ENCODE peak calls at places on chromosomes 4 and X, in five cellular contexts. One of them, this sample, is unnamed.

GRCh38 chrX:72100824-72101351 is 30.8 kb downstream of the RTL5 start:
- DNase-seq in BE2C: no peak
- DNase-seq in activated T-helper 1 cell treated with anti-CD3 and anti-CD28 coated beads, Interleukin-2, amount 50 U/mL, for 16 hours: peak; percentile 52
- DNase-seq in NCI-H345: no peak
- DNase-seq in AG04450: no peak
- DNase-seq in this sample: no peak

GRCh38 chr4:74884282-74884681 is 48.6 kb upstream of the PARM1 start:
- DNase-seq in BE2C: no peak
- DNase-seq in activated T-helper 1 cell treated with anti-CD3 and anti-CD28 coated beads, Interleukin-2, amount 50 U/mL, for 16 hours: no peak
- DNase-seq in NCI-H345: no peak
- DNase-seq in AG04450: no peak
- DNase-seq in this sample: no peak

GRCh38 chrX:120773801-120774200 is 101.9 kb downstream of the CT47B1 start:
- DNase-seq in BE2C: no peak
- DNase-seq in activated T-helper 1 cell treated with anti-CD3 and anti-CD28 coated beads, Interleukin-2, amount 50 U/mL, for 16 hours: no peak
- DNase-seq in NCI-H345: no peak
- DNase-seq in AG04450: no peak
- DNase-seq in this sample: no peak

GRCh38 chr4:120916937-120917336 is 5.6 kb downstream of the PRDM5 start:
- DNase-seq in BE2C: no peak
- DNase-seq in activated T-helper 1 cell treated with anti-CD3 and anti-CD28 coated beads, Interleukin-2, amount 50 U/mL, for 16 hours: no peak
- DNase-seq in NCI-H345: no peak
- DNase-seq in AG04450: no peak
- DNase-seq in this sample: no peak

GRCh38 chrX:106752101-106752678 is 25.7 kb downstream of the RNF128 start:
- DNase-seq in BE2C: no peak
- DNase-seq in activated T-helper 1 cell treated with anti-CD3 and anti-CD28 coated beads, Interleukin-2, amount 50 U/mL, for 16 hours: no peak
- DNase-seq in NCI-H345: no peak
- DNase-seq in AG04450: no peak
- DNase-seq in this sample: no peak

GRCh38 chrX:44938111-44938510 is 65.1 kb downstream of the KDM6A start:
- DNase-seq in BE2C: no peak
- DNase-seq in activated T-helper 1 cell treated with anti-CD3 and anti-CD28 coated beads, Interleukin-2, amount 50 U/mL, for 16 hours: no peak
- DNase-seq in NCI-H345: no peak
- DNase-seq in AG04450: no peak
- DNase-seq in this sample: no peak

GRCh38 chr4:63212075-63212474 is 1197.2 kb downstream of the TECRL start:
- DNase-seq in BE2C: no peak
- DNase-seq in activated T-helper 1 cell treated with anti-CD3 and anti-CD28 coated beads, Interleukin-2, amount 50 U/mL, for 16 hours: no peak
- DNase-seq in NCI-H345: no peak
- DNase-seq in AG04450: no peak
- DNase-seq in this sample: no peak

GRCh38 chrX:65813245-65813644 is 145.8 kb downstream of the MSN start:
- DNase-seq in BE2C: no peak
- DNase-seq in activated T-helper 1 cell treated with anti-CD3 and anti-CD28 coated beads, Interleukin-2, amount 50 U/mL, for 16 hours: no peak
- DNase-seq in NCI-H345: no peak
- DNase-seq in AG04450: no peak
- DNase-seq in this sample: no peak

GRCh38 chrX:13373027-13373806 is 53.4 kb upstream of the ATXN3L start:
- DNase-seq in BE2C: no peak
- DNase-seq in activated T-helper 1 cell treated with anti-CD3 and anti-CD28 coated beads, Interleukin-2, amount 50 U/mL, for 16 hours: no peak
- DNase-seq in NCI-H345: no peak
- DNase-seq in AG04450: no peak
- DNase-seq in this sample: no peak

GRCh38 chrX:75067931-75068330 is 88.2 kb downstream of the ABCB7 start:
- DNase-seq in BE2C: no peak
- DNase-seq in activated T-helper 1 cell treated with anti-CD3 and anti-CD28 coated beads, Interleukin-2, amount 50 U/mL, for 16 hours: no peak
- DNase-seq in NCI-H345: no peak
- DNase-seq in AG04450: no peak
- DNase-seq in this sample: no peak

GRCh38 chr4:165301833-165302232 is 25.6 kb upstream of the MSMO1 start:
- DNase-seq in BE2C: no peak
- DNase-seq in activated T-helper 1 cell treated with anti-CD3 and anti-CD28 coated beads, Interleukin-2, amount 50 U/mL, for 16 hours: no peak
- DNase-seq in NCI-H345: no peak
- DNase-seq in AG04450: no peak
- DNase-seq in this sample: no peak

GRCh38 chr4:63211377-63211776 is 1197.9 kb downstream of the TECRL start:
- DNase-seq in BE2C: no peak
- DNase-seq in activated T-helper 1 cell treated with anti-CD3 and anti-CD28 coated beads, Interleukin-2, amount 50 U/mL, for 16 hours: no peak
- DNase-seq in NCI-H345: no peak
- DNase-seq in AG04450: no peak
- DNase-seq in this sample: no peak

GRCh38 chrX:32867781-32868523 is 343.4 kb downstream of the DMD start:
- DNase-seq in BE2C: no peak
- DNase-seq in activated T-helper 1 cell treated with anti-CD3 and anti-CD28 coated beads, Interleukin-2, amount 50 U/mL, for 16 hours: no peak
- DNase-seq in NCI-H345: no peak
- DNase-seq in AG04450: no peak
- DNase-seq in this sample: no peak

GRCh38 chrX:14064632-14065432 is 35.1 kb upstream of the GEMIN8 start:
- DNase-seq in BE2C: no peak
- DNase-seq in activated T-helper 1 cell treated with anti-CD3 and anti-CD28 coated beads, Interleukin-2, amount 50 U/mL, for 16 hours: no peak
- DNase-seq in NCI-H345: no peak
- DNase-seq in AG04450: no peak
- DNase-seq in this sample: no peak

GRCh38 chr4:119795986-119796578 is 167.5 kb upstream of the PDE5A start:
- DNase-seq in BE2C: no peak
- DNase-seq in activated T-helper 1 cell treated with anti-CD3 and anti-CD28 coated beads, Interleukin-2, amount 50 U/mL, for 16 hours: no peak
- DNase-seq in NCI-H345: no peak
- DNase-seq in AG04450: no peak
- DNase-seq in this sample: no peak

GRCh38 chrX:3154386-3154991 is 113.2 kb downstream of the ARSF start:
- DNase-seq in BE2C: no peak
- DNase-seq in activated T-helper 1 cell treated with anti-CD3 and anti-CD28 coated beads, Interleukin-2, amount 50 U/mL, for 16 hours: no peak
- DNase-seq in NCI-H345: no peak
- DNase-seq in AG04450: no peak
- DNase-seq in this sample: no peak

GRCh38 chr4:80425701-80426100 is 90.2 kb downstream of the CFAP299 start:
- DNase-seq in BE2C: no peak
- DNase-seq in activated T-helper 1 cell treated with anti-CD3 and anti-CD28 coated beads, Interleukin-2, amount 50 U/mL, for 16 hours: no peak
- DNase-seq in NCI-H345: no peak
- DNase-seq in AG04450: no peak
- DNase-seq in this sample: no peak

GRCh38 chrX:121160987-121161386 is 113.6 kb downstream of the GLUD2 start:
- DNase-seq in BE2C: no peak
- DNase-seq in activated T-helper 1 cell treated with anti-CD3 and anti-CD28 coated beads, Interleukin-2, amount 50 U/mL, for 16 hours: no peak
- DNase-seq in NCI-H345: no peak
- DNase-seq in AG04450: no peak
- DNase-seq in this sample: no peak

GRCh38 chr4:10721616-10722015 is 37.0 kb upstream of the CLNK start:
- DNase-seq in BE2C: no peak
- DNase-seq in activated T-helper 1 cell treated with anti-CD3 and anti-CD28 coated beads, Interleukin-2, amount 50 U/mL, for 16 hours: no peak
- DNase-seq in NCI-H345: peak; percentile 41
- DNase-seq in AG04450: no peak
- DNase-seq in this sample: no peak

GRCh38 chr4:113811329-113811728 is 49.8 kb upstream of the CAMK2D start:
- DNase-seq in BE2C: no peak
- DNase-seq in activated T-helper 1 cell treated with anti-CD3 and anti-CD28 coated beads, Interleukin-2, amount 50 U/mL, for 16 hours: no peak
- DNase-seq in NCI-H345: no peak
- DNase-seq in AG04450: no peak
- DNase-seq in this sample: no peak

GRCh38 chr4:22942920-22943559 is 250.3 kb downstream of the GBA3 start:
- DNase-seq in BE2C: no peak
- DNase-seq in activated T-helper 1 cell treated with anti-CD3 and anti-CD28 coated beads, Interleukin-2, amount 50 U/mL, for 16 hours: no peak
- DNase-seq in NCI-H345: no peak
- DNase-seq in AG04450: no peak
- DNase-seq in this sample: no peak

GRCh38 chr4:47926667-47927258 is 12.4 kb upstream of the NFXL1 start:
- DNase-seq in BE2C: peak; percentile 75
- DNase-seq in activated T-helper 1 cell treated with anti-CD3 and anti-CD28 coated beads, Interleukin-2, amount 50 U/mL, for 16 hours: peak; percentile 16
- DNase-seq in NCI-H345: peak; percentile 4
- DNase-seq in AG04450: no peak
- DNase-seq in this sample: peak; percentile 67

GRCh38 chr4:95507147-95507546 is 41.6 kb downstream of the UNC5C start:
- DNase-seq in BE2C: no peak
- DNase-seq in activated T-helper 1 cell treated with anti-CD3 and anti-CD28 coated beads, Interleukin-2, amount 50 U/mL, for 16 hours: no peak
- DNase-seq in NCI-H345: no peak
- DNase-seq in AG04450: no peak
- DNase-seq in this sample: no peak

GRCh38 chr4:139651282-139652194 is 14.1 kb upstream of the MGST2 start:
- DNase-seq in BE2C: peak; percentile 81
- DNase-seq in activated T-helper 1 cell treated with anti-CD3 and anti-CD28 coated beads, Interleukin-2, amount 50 U/mL, for 16 hours: peak; percentile 44
- DNase-seq in NCI-H345: peak; percentile 58
- DNase-seq in AG04450: peak; percentile 77
- DNase-seq in this sample: peak; percentile 87

GRCh38 chrX:144730486-144730885 is 516.8 kb upstream of the SPANXN1 start:
- DNase-seq in BE2C: no peak
- DNase-seq in activated T-helper 1 cell treated with anti-CD3 and anti-CD28 coated beads, Interleukin-2, amount 50 U/mL, for 16 hours: no peak
- DNase-seq in NCI-H345: no peak
- DNase-seq in AG04450: no peak
- DNase-seq in this sample: no peak

GRCh38 chr4:102318526-102318925 is 26.8 kb downstream of the SLC39A8 start:
- DNase-seq in BE2C: no peak
- DNase-seq in activated T-helper 1 cell treated with anti-CD3 and anti-CD28 coated beads, Interleukin-2, amount 50 U/mL, for 16 hours: no peak
- DNase-seq in NCI-H345: no peak
- DNase-seq in AG04450: no peak
- DNase-seq in this sample: no peak

GRCh38 chr4:145099653-145100052 is 1.5 kb downstream of the ABCE1 start:
- DNase-seq in BE2C: no peak
- DNase-seq in activated T-helper 1 cell treated with anti-CD3 and anti-CD28 coated beads, Interleukin-2, amount 50 U/mL, for 16 hours: no peak
- DNase-seq in NCI-H345: no peak
- DNase-seq in AG04450: no peak
- DNase-seq in this sample: no peak

GRCh38 chrX:54180403-54180802 is 2.7 kb downstream of the FAM120C start:
- DNase-seq in BE2C: no peak
- DNase-seq in activated T-helper 1 cell treated with anti-CD3 and anti-CD28 coated beads, Interleukin-2, amount 50 U/mL, for 16 hours: no peak
- DNase-seq in NCI-H345: no peak
- DNase-seq in AG04450: no peak
- DNase-seq in this sample: no peak

GRCh38 chrX:53093177-53093655 is 726 bp upstream of the KANTR start:
- DNase-seq in BE2C: peak; percentile 85
- DNase-seq in activated T-helper 1 cell treated with anti-CD3 and anti-CD28 coated beads, Interleukin-2, amount 50 U/mL, for 16 hours: peak; percentile 57
- DNase-seq in NCI-H345: peak; percentile 59
- DNase-seq in AG04450: no peak
- DNase-seq in this sample: peak; percentile 60

GRCh38 chr4:181860157-181860556 is 383.0 kb upstream of the TENM3 start:
- DNase-seq in BE2C: no peak
- DNase-seq in activated T-helper 1 cell treated with anti-CD3 and anti-CD28 coated beads, Interleukin-2, amount 50 U/mL, for 16 hours: no peak
- DNase-seq in NCI-H345: no peak
- DNase-seq in AG04450: no peak
- DNase-seq in this sample: no peak

GRCh38 chr4:11106190-11106589 is 322.5 kb downstream of the HS3ST1 start:
- DNase-seq in BE2C: no peak
- DNase-seq in activated T-helper 1 cell treated with anti-CD3 and anti-CD28 coated beads, Interleukin-2, amount 50 U/mL, for 16 hours: no peak
- DNase-seq in NCI-H345: no peak
- DNase-seq in AG04450: no peak
- DNase-seq in this sample: no peak

GRCh38 chr4:153112071-153112460 is 92.2 kb upstream of the TRIM2 start:
- DNase-seq in BE2C: peak; percentile 26
- DNase-seq in activated T-helper 1 cell treated with anti-CD3 and anti-CD28 coated beads, Interleukin-2, amount 50 U/mL, for 16 hours: no peak
- DNase-seq in NCI-H345: no peak
- DNase-seq in AG04450: no peak
- DNase-seq in this sample: no peak

GRCh38 chr4:153466637-153467153 is 535 bp downstream of the TMEM131L start:
- DNase-seq in BE2C: peak; percentile 18
- DNase-seq in activated T-helper 1 cell treated with anti-CD3 and anti-CD28 coated beads, Interleukin-2, amount 50 U/mL, for 16 hours: no peak
- DNase-seq in NCI-H345: no peak
- DNase-seq in AG04450: no peak
- DNase-seq in this sample: no peak

GRCh38 chr4:86967798-86968197 is 33.0 kb downstream of the AFF1 start:
- DNase-seq in BE2C: no peak
- DNase-seq in activated T-helper 1 cell treated with anti-CD3 and anti-CD28 coated beads, Interleukin-2, amount 50 U/mL, for 16 hours: no peak
- DNase-seq in NCI-H345: no peak
- DNase-seq in AG04450: no peak
- DNase-seq in this sample: no peak

GRCh38 chr4:154781983-154782293 is 866 bp downstream of the RBM46 start:
- DNase-seq in BE2C: no peak
- DNase-seq in activated T-helper 1 cell treated with anti-CD3 and anti-CD28 coated beads, Interleukin-2, amount 50 U/mL, for 16 hours: no peak
- DNase-seq in NCI-H345: no peak
- DNase-seq in AG04450: no peak
- DNase-seq in this sample: no peak

GRCh38 chr4:180994722-180995121 is 1248.5 kb upstream of the TENM3 start:
- DNase-seq in BE2C: no peak
- DNase-seq in activated T-helper 1 cell treated with anti-CD3 and anti-CD28 coated beads, Interleukin-2, amount 50 U/mL, for 16 hours: no peak
- DNase-seq in NCI-H345: no peak
- DNase-seq in AG04450: no peak
- DNase-seq in this sample: no peak